ENCODE peak calls at places on chromosomes 1 and 21, in five cellular contexts. C, H, M, P and Z are unnamed samples.

GRCh38 chr1:200739499-200740290 is 1.0 kb downstream of the CAMSAP2 start:
- DNase-seq in C (no peak), H (peak), M (no peak), P (no peak), Z (peak)

GRCh38 chr1:213242883-213243282 is 191.8 kb downstream of the RPS6KC1 start:
- DNase-seq in C (no peak), H (no peak), M (no peak), P (no peak), Z (no peak)

GRCh38 chr21:15730484-15731242 is 881 bp downstream of the USP25 start:
- DNase-seq in C (no peak), H (no peak), M (peak), P (no peak), Z (peak)

GRCh38 chr1:150992626-150993025 is 10.5 kb downstream of the ANXA9 start:
- DNase-seq in C (no peak), H (no peak), M (no peak), P (no peak), Z (no peak)

GRCh38 chr1:25955553-25955952 is 42.3 kb downstream of the PAFAH2 start:
- DNase-seq in C (no peak), H (no peak), M (no peak), P (no peak), Z (no peak)

GRCh38 chr1:6447818-6448748 is 17.9 kb downstream of the TNFRSF25 start:
- DNase-seq in C (no peak), H (no peak), M (no peak), P (no peak), Z (no peak)

GRCh38 chr1:212797681-212798080 is 6.0 kb downstream of the TATDN3 start:
- DNase-seq in C (peak), H (no peak), M (no peak), P (no peak), Z (no peak)

GRCh38 chr21:37532868-37533780 is 166.6 kb downstream of the DYRK1A start:
- DNase-seq in C (peak), H (peak), M (no peak), P (no peak), Z (peak)

DNA sequence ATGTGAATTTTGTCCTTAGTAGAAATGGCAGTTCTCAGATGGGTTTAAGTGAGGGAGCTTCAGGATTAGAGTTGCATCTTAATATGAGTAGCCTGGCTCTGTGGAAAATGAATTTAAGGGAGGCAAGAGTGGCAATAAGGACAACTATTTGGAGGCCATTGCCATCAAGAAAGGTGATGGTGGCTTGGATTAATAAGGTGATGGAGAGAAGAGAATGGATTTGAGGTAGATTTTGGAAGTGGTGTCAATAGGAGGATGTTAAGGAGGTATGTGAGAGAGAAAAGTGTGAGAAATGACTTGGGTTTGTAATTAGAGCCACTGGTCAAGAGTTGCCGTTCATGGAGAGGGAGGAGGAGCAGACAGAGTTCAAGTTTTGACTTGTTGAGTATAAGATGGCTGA is 16.3 kb downstream of the CLIC4 start:
- DNase-seq in C (no peak), H (no peak), M (no peak), P (no peak), Z (no peak)
- H3K27ac ChIP-seq in C (no peak), H (no peak), M (peak), P (no peak), Z (peak)

GRCh38 chr21:45270306-45270821 is 17.3 kb downstream of the POFUT2 start:
- DNase-seq in C (no peak), H (no peak), M (no peak), P (no peak), Z (peak)
- TF ChIP-seq CTCF in C (peak), H (no peak), M (no peak), P (no peak), Z (no peak)

GRCh38 chr1:91732991-91733390 is 153.0 kb downstream of the TGFBR3 start:
- DNase-seq in C (no peak), H (no peak), M (no peak), P (no peak), Z (no peak)

GRCh38 chr1:91735266-91735845 is 150.6 kb downstream of the TGFBR3 start:
- DNase-seq in C (no peak), H (no peak), M (no peak), P (no peak), Z (no peak)

GRCh38 chr1:91737650-91738049 is 148.3 kb downstream of the TGFBR3 start:
- DNase-seq in C (no peak), H (no peak), M (no peak), P (no peak), Z (no peak)

GRCh38 chr1:91736999-91737615 is 148.8 kb downstream of the TGFBR3 start:
- DNase-seq in C (peak), H (no peak), M (no peak), P (no peak), Z (no peak)

GRCh38 chr1:91736146-91736998 is 149.6 kb downstream of the TGFBR3 start:
- DNase-seq in C (peak), H (no peak), M (no peak), P (no peak), Z (no peak)
- H3K27ac ChIP-seq in C (peak), H (peak), M (no peak), P (peak), Z (peak)

DNA sequence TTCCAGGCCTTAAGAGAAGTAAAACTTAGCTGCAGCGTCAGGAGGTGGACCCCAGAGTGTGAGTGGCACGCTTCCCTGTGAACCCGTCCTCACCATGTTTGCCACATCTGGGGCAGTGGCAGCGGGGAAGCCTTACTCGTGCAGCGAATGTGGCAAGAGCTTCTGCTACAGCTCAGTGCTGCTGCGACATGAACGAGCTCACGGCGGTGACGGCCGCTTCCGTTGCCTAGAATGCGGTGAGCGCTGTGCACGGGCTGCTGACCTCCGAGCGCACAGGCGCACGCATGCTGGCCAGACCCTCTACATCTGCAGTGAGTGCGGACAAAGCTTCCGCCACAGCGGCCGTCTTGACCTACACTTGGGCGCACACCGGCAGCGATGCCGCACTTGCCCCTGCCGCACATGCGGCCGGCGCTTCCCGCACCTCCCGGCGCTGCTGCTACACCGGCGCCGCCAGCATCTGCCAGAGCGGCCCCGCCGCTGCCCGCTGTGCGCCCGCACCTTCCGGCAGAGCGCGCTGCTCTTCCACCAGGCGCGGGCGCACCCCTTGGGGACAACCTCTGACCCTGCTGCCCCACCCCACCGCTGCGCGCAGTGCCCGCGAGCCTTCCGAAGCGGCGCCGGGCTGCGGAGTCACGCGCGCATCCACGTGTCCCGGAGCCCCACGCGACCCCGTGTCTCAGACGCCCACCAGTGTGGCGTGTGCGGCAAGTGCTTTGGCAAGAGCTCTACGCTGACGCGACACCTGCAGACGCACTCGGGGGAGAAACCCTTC is 9.3 kb downstream of the ZNF672 start:
- DNase-seq in C (no peak), H (no peak), M (no peak), P (no peak), Z (peak)
- TF ChIP-seq CTCF in C (no peak), H (no peak), M (no peak), P (no peak), Z (no peak)

GRCh38 chr1:91711504-91712247 is 174.3 kb downstream of the TGFBR3 start:
- DNase-seq in C (no peak), H (no peak), M (no peak), P (no peak), Z (no peak)
- H3K27ac ChIP-seq in C (no peak), H (peak), M (no peak), P (peak), Z (peak)

GRCh38 chr21:29671728-29672127 is 268.1 kb downstream of the GRIK1 start:
- DNase-seq in C (no peak), H (no peak), M (no peak), P (no peak), Z (no peak)
- TF ChIP-seq CTCF in C (no peak), H (no peak), M (no peak), P (no peak), Z (no peak)

DNA sequence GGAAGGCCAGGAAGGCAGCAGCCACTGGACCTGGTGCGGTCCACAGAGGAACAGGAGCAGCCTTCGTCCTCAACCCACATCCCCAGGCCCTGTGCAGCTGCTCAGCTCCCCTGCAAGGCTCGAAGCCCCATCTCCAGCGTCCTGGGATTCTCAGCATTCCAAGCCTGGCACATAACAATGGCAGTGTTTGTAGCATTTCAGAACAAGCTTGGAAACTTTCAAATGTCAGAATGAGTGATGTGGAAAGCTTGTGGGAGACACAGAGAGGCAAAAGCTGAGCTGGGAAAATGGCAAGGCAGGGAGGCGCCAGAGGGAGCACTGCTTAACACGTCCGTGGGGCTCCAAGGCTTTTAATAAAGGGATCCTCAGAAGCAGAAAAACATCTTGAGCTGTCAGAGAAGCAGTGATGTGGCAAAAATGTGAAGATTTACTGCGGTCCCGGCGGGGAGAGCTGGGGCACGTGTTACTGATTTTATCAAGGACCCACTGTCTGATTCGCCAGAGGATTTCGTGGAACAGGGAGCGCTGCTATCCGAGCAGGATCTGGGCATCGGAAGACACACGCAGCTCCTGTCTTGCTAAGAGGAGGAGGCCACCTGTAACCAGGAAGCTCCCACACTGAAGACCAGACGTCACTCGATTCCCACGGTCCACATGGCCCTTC is 38.1 kb downstream of the TOMM20 start:
- DNase-seq in C (no peak), H (no peak), M (no peak), P (no peak), Z (no peak)
- H3K27ac ChIP-seq in C (no peak), H (no peak), M (no peak), P (peak), Z (peak)

DNA sequence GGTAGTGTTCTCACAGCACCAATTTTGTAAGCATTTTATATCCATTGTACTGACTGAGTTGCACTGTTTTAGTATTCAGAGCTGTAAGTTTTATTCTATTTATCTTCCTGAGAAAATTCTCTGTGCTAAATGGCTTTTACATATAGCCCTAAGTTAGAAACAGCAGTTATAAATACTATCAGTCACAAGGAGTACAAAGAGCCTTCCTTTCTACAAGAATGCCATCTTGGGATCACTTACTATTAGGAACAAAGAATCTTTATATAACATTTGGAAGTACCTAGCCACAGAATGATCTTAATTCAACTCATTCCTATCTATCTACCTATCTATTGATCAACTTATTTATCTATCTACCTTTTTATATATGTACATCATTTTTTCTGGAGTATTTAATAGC is 423.9 kb upstream of the RGS18 start:
- DNase-seq in C (no peak), H (no peak), M (no peak), P (no peak), Z (no peak)
- TF ChIP-seq CTCF in C (no peak), H (no peak), M (no peak), P (no peak), Z (no peak)

GRCh38 chr1:155009221-155009711 is 6.7 kb downstream of the ZBTB7B start:
- DNase-seq in C (no peak), H (no peak), M (no peak), P (no peak), Z (no peak)

GRCh38 chr1:155011004-155011416 is 8.4 kb downstream of the ZBTB7B start:
- DNase-seq in C (no peak), H (no peak), M (no peak), P (no peak), Z (no peak)

GRCh38 chr1:155009742-155010141 is 7.1 kb downstream of the ZBTB7B start:
- DNase-seq in C (no peak), H (no peak), M (no peak), P (no peak), Z (no peak)

GRCh38 chr1:155011437-155011907 is 8.9 kb downstream of the ZBTB7B start:
- DNase-seq in C (no peak), H (no peak), M (no peak), P (no peak), Z (no peak)

GRCh38 chr1:155010211-155010918 is 7.8 kb downstream of the ZBTB7B start:
- DNase-seq in C (no peak), H (no peak), M (peak), P (no peak), Z (no peak)
- H3K27ac ChIP-seq in C (no peak), H (no peak), M (peak), P (peak), Z (peak)